ENCODE peak calls at places on chromosomes 16 and 17, in nine cellular contexts. Y is uterus, C is left ventricle myocardium inferior, R is heart left ventricle, G is endothelial cell of umbilical vein, P is neural progenitor cell, L is A673, M is heart right ventricle, Z is A549. W is an unnamed sample.

GRCh38 chr17:51152766-51153209 is 571 bp upstream of the NME1 start:
- DNase-seq in Y (no peak), C (no peak), R (no peak), G (no peak), P (no peak), L (peak; percentile 48), M (no peak), Z (no peak), W (no peak)

GRCh38 chr16:85800321-85800669 is 800 bp downstream of the COX4I1 start:
- DNase-seq in Y (no peak), C (no peak), R (no peak), G (no peak), P (peak; percentile 23), L (no peak), M (no peak), Z (no peak), W (no peak)

GRCh38 chr16:12964466-12964865 is 63.1 kb downstream of the SHISA9 start:
- DNase-seq in Y (no peak), C (no peak), R (no peak), G (no peak), P (no peak), L (no peak), M (no peak), Z (no peak), W (no peak)

GRCh38 chr17:62380253-62380652 is at the start of gene EFCAB3:
- DNase-seq in Y (no peak), C (no peak), R (no peak), G (no peak), P (no peak), L (no peak), M (no peak), Z (no peak), W (no peak)

GRCh38 chr17:17161759-17162158 is 44.4 kb downstream of the PLD6 start:
- DNase-seq in Y (no peak), C (peak; percentile 45), R (peak; percentile 60), G (no peak), P (no peak), L (no peak), M (peak; percentile 28), Z (no peak), W (no peak)

GRCh38 chr17:45930420-45930951 is 36.1 kb downstream of the MAPT start:
- DNase-seq in Y (no peak), C (no peak), R (no peak), G (no peak), P (no peak), L (no peak), M (no peak), Z (no peak), W (no peak)

GRCh38 chr16:89046491-89046890 is 47.2 kb upstream of the ACSF3 start:
- DNase-seq in Y (no peak), C (no peak), R (peak; percentile 13), G (no peak), P (no peak), L (no peak), M (no peak), Z (no peak), W (no peak)

GRCh38 chr16:89720520-89720858 is 209 bp downstream of the VPS9D1 start:
- DNase-seq in Y (no peak), C (peak; percentile 62), R (peak; percentile 67), G (no peak), P (peak; percentile 81), L (no peak), M (peak; percentile 44), Z (no peak), W (no peak)

GRCh38 chr17:76569607-76570279 is 15.9 kb downstream of the ST6GALNAC2 start:
- DNase-seq in Y (no peak), C (peak; percentile 46), R (peak; percentile 59), G (no peak), P (peak; percentile 54), L (no peak), M (no peak), Z (peak; percentile 70), W (no peak)

GRCh38 chr17:8867361-8867981 is at the start of gene PIK3R6:
- DNase-seq in Y (no peak), C (no peak), R (no peak), G (no peak), P (no peak), L (no peak), M (no peak), Z (no peak), W (no peak)

GRCh38 chr17:151886-152859 is 14.8 kb downstream of the SCGB1C2 start:
- DNase-seq in Y (no peak), C (peak; percentile 7), R (peak; percentile 17), G (peak; percentile 15), P (no peak), L (no peak), M (no peak), Z (peak; percentile 33), W (no peak)

GRCh38 chr17:81390436-81391214 is 4.6 kb upstream of the BAHCC1 start:
- DNase-seq in Y (peak; percentile 17), C (no peak), R (no peak), G (no peak), P (no peak), L (no peak), M (no peak), Z (no peak), W (no peak)
- H3K27ac ChIP-seq in Y (peak overlapping the region; percentile 90), C (peak overlapping the region; percentile 97), R (peak overlapping the region; percentile 97), G (no peak overlapping the region), P (no peak overlapping the region), L (peak overlapping the region; percentile 78), M (peak overlapping the region; percentile 94), Z (no peak overlapping the region), W (peak overlapping the region; percentile 94)

GRCh38 chr17:13694934-13695333 is 93.2 kb upstream of the HS3ST3A1 start:
- DNase-seq in Y (no peak), C (no peak), R (no peak), G (no peak), P (no peak), L (no peak), M (no peak), Z (no peak), W (no peak)

GRCh38 chr17:13702266-13702665 is 100.5 kb upstream of the HS3ST3A1 start:
- DNase-seq in Y (no peak), C (no peak), R (no peak), G (no peak), P (no peak), L (no peak), M (no peak), Z (no peak), W (no peak)

GRCh38 chr17:13699261-13699660 is 97.5 kb upstream of the HS3ST3A1 start:
- DNase-seq in Y (no peak), C (no peak), R (no peak), G (no peak), P (no peak), L (no peak), M (no peak), Z (no peak), W (no peak)

GRCh38 chr17:13704333-13704732 is 102.6 kb upstream of the HS3ST3A1 start:
- DNase-seq in Y (no peak), C (no peak), R (no peak), G (no peak), P (no peak), L (no peak), M (no peak), Z (no peak), W (peak; percentile 7)

DNA sequence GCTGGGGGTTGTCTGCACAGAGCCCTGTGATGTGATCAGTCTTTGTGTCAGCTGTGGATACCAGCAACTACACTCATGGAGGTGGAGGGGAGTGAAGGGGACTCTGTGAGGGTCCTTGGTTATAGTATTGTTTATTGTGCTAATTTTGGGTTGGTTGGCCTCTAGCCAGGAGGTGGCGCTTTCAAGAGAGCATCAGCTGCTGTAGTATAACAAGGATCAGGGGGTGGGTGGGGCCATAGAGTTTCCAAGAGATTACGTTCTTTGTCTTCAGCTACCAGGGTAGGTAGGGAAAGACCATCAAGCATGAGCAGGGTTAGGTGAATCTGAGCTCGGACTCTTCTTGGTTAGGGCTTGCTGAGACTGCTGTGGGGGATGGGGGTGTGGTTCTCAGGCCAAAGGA is 97.1 kb upstream of the HS3ST3A1 start:
- DNase-seq in Y (no peak), C (no peak), R (no peak), G (no peak), P (peak; percentile 9), L (no peak), M (no peak), Z (no peak), W (no peak)
- TF ChIP-seq CTCF in Y (no peak), C (no peak), R (no peak), G (no peak), P (peak; percentile 23), L (no peak), M (no peak), Z (no peak), W (no peak)

GRCh38 chr17:27547301-27547683 is 83.7 kb upstream of the LGALS9 start:
- DNase-seq in Y (no peak), C (no peak), R (no peak), G (no peak), P (no peak), L (no peak), M (no peak), Z (no peak), W (no peak)
- H3K27ac ChIP-seq in Y (no peak overlapping the region), C (no peak overlapping the region), R (no peak overlapping the region), G (no peak overlapping the region), P (no peak overlapping the region), L (no peak overlapping the region), M (no peak overlapping the region), Z (peak overlapping the region; percentile 81), W (no peak overlapping the region)

GRCh38 chr17:72387487-72387886 is 266.7 kb downstream of the SOX9 start:
- DNase-seq in Y (no peak), C (no peak), R (no peak), G (no peak), P (no peak), L (peak; percentile 86), M (no peak), Z (peak; percentile 63), W (peak; percentile 87)

GRCh38 chr17:72390675-72391501 is 270.1 kb downstream of the SOX9 start:
- DNase-seq in Y (no peak), C (no peak), R (no peak), G (no peak), P (no peak), L (no peak), M (no peak), Z (peak; percentile 46), W (peak; percentile 74)

GRCh38 chr17:72386619-72387237 is 265.9 kb downstream of the SOX9 start:
- DNase-seq in Y (no peak), C (no peak), R (no peak), G (no peak), P (no peak), L (peak; percentile 76), M (no peak), Z (peak; percentile 59), W (no peak)

GRCh38 chr17:72387969-72388368 is 267.1 kb downstream of the SOX9 start:
- DNase-seq in Y (no peak), C (no peak), R (no peak), G (no peak), P (no peak), L (no peak), M (no peak), Z (no peak), W (no peak)

DNA sequence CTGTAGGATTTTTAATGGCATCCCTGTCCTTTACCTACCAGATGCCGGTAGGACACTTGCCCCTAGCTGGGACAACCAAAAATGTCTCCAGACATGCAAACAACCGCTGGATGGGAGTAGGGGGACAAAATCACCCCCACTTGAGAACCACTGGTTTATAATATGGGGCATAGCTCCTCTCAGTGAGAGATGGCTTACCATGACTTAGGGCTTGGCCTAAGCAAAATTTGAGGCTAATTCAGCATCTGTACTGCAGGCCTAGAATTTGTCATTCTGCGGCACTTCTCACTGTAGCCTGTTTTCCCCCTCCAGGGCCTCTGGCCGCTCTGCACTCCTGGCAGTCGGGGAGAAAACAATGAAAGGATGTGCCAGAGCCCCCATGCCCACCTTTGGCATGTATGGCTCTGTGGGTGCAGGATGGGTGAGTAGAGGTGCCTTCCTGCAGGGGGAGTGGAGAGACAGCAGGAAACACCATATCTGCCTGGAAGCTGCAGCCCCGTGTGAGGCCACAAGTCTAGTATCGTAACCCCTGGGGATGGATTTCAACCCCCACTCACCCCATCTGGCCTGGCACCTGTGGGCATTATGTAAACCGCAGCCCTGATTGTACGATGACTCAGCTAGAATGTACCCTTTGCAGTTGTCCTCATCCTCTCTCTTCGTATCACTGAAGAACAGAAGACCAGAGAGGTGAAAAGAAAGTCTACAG is 268.1 kb downstream of the SOX9 start:
- DNase-seq in Y (no peak), C (no peak), R (no peak), G (no peak), P (no peak), L (no peak), M (no peak), Z (peak; percentile 90), W (peak; percentile 64)
- TF ChIP-seq CTCF in Y (no peak), C (no peak), R (no peak), G (no peak), P (no peak), L (no peak), M (no peak), Z (peak; percentile 55), W (no peak)